ENCODE peak calls at places on chromosomes 16 and 17, in seven cellular contexts. C is AG09309; R is COR-L47; E is OCI-LY7; L is A172; B is ACHN; H is activated naive CD8-positive, alpha-beta T cell treated with anti-CD3 and anti-CD28 coated beads, Interleukin-2, amount 50 U/mL, for 24 hours. F is an unnamed sample.

GRCh38 chr17:5560361-5560988 is 23.8 kb downstream of the NLRP1 start:
- DNase-seq in L (no peak), R (no peak), E (no peak), C (no peak), H (no peak), B (no peak), F (no peak)

GRCh38 chr17:4187076-4187475 is 44.1 kb downstream of the CYB5D2 start:
- DNase-seq in R (no peak), B (no peak), E (no peak), C (no peak), H (no peak), L (no peak), F (no peak)

GRCh38 chr16:2736476-2737237 is 15.8 kb upstream of the SRRM2 start:
- DNase-seq in C (no peak), R (no peak), L (no peak), H (no peak), E (no peak), B (no peak), F (no peak)

GRCh38 chr16:85768225-85768624 is 17.3 kb upstream of the C16orf74 start:
- DNase-seq in B (no peak), R (no peak), H (no peak), C (no peak), E (no peak), L (peak), F (no peak)

GRCh38 chr17:12619444-12620199 is 46.1 kb upstream of the MYOCD start:
- DNase-seq in R (no peak), H (no peak), C (no peak), L (no peak), B (no peak), E (no peak), F (no peak)

GRCh38 chr16:4333308-4333638 is 17.4 kb downstream of the GLIS2 start:
- DNase-seq in R (no peak), C (no peak), H (no peak), E (no peak), B (no peak), L (no peak), F (no peak)

GRCh38 chr17:80195671-80196529 is 24.2 kb downstream of the SGSH start:
- DNase-seq in C (no peak), B (no peak), H (peak), E (peak), R (no peak), L (no peak), F (no peak)

GRCh38 chr16:17281052-17281451 is 189.7 kb downstream of the XYLT1 start:
- DNase-seq in L (no peak), R (no peak), H (no peak), C (no peak), E (no peak), B (no peak), F (no peak)

GRCh38 chr16:64083428-64084129 is 1038.3 kb downstream of the CDH11 start:
- DNase-seq in C (no peak), H (no peak), E (no peak), B (no peak), R (no peak), L (no peak), F (no peak)

GRCh38 chr16:49491736-49492089 is 118.1 kb downstream of the C16orf78 start:
- DNase-seq in L (no peak), B (peak), R (no peak), C (no peak), E (no peak), H (no peak), F (no peak)

GRCh38 chr17:47830396-47830907 is 889 bp downstream of the MRPL10 start:
- DNase-seq in H (no peak), L (no peak), E (no peak), R (no peak), C (no peak), B (no peak), F (no peak)

GRCh38 chr17:77432791-77433190 is 292.0 kb downstream of the SEC14L1 start:
- DNase-seq in H (no peak), C (no peak), E (no peak), L (no peak), B (no peak), R (no peak), F (no peak)

GRCh38 chr17:40779181-40779909 is 3.0 kb downstream of the KRT27 start:
- DNase-seq in E (no peak), R (no peak), L (no peak), C (no peak), H (peak), B (no peak), F (no peak)

GRCh38 chr16:27080870-27081269 is 14.1 kb downstream of the C16orf82 start:
- DNase-seq in L (no peak), H (no peak), R (no peak), E (peak), B (peak), C (no peak), F (no peak)

GRCh38 chr17:65155622-65156021 is 18.5 kb downstream of the RGS9 start:
- DNase-seq in B (no peak), H (no peak), L (no peak), E (peak), C (no peak), R (no peak), F (no peak)

GRCh38 chr16:48076455-48077012 is 79.3 kb downstream of the ABCC12 start:
- DNase-seq in L (no peak), H (no peak), C (no peak), R (no peak), E (no peak), B (no peak), F (no peak)

GRCh38 chr16:14284930-14285541 is 213.9 kb downstream of the MRTFB start:
- DNase-seq in E (peak), R (peak), L (no peak), H (no peak), C (peak), B (peak), F (no peak)

GRCh38 chr17:44878627-44879221 is 20.5 kb downstream of the EFTUD2 start:
- DNase-seq in R (peak), L (peak), C (no peak), E (peak), B (peak), H (no peak), F (no peak)

GRCh38 chr16:72967941-72968340 is 80.0 kb downstream of the ZFHX3 start:
- DNase-seq in C (no peak), L (no peak), H (no peak), R (no peak), B (no peak), E (no peak), F (no peak)

GRCh38 chr17:39834017-39834416 is 30.1 kb downstream of the IKZF3 start:
- DNase-seq in E (no peak), B (no peak), C (no peak), H (no peak), L (no peak), R (no peak), F (no peak)

GRCh38 chr17:15441315-15441714 is 26.1 kb downstream of the CDRT4 start:
- DNase-seq in C (no peak), L (peak), R (no peak), E (no peak), B (no peak), H (no peak), F (no peak)

GRCh38 chr16:4675864-4676786 is 17.2 kb upstream of the NUDT16L1 start:
- DNase-seq in R (no peak), L (no peak), H (peak), E (no peak), B (no peak), C (no peak), F (no peak)

GRCh38 chr17:81412490-81413093 is 17.3 kb downstream of the BAHCC1 start:
- DNase-seq in H (peak), L (peak), R (no peak), C (no peak), E (no peak), B (no peak), F (no peak)

GRCh38 chr16:72858611-72859493 is 189.1 kb downstream of the ZFHX3 start:
- DNase-seq in R (no peak), H (no peak), B (no peak), E (no peak), L (no peak), C (no peak), F (no peak)

GRCh38 chr16:1310832-1311200 is 1.4 kb downstream of the UBE2I start:
- DNase-seq in E (peak), R (no peak), B (peak), H (peak), C (no peak), L (no peak), F (no peak)

GRCh38 chr17:57086069-57086930 is 1.3 kb downstream of the AKAP1 start:
- DNase-seq in L (peak), H (peak), B (peak), R (peak), E (peak), C (no peak), F (no peak)

GRCh38 chr17:30720013-30720471 is 104.5 kb downstream of the CRLF3 start:
- DNase-seq in H (no peak), C (no peak), E (no peak), R (no peak), L (no peak), B (no peak), F (no peak)

GRCh38 chr17:68155692-68156091 is 92.2 kb upstream of the AMZ2 start:
- DNase-seq in R (no peak), L (no peak), C (no peak), E (no peak), H (no peak), B (no peak), F (no peak)

GRCh38 chr17:8287651-8288335 is 677 bp upstream of the RANGRF start:
- DNase-seq in E (no peak), B (no peak), R (no peak), H (no peak), C (no peak), L (no peak), F (no peak)

GRCh38 chr16:9518054-9518453 is 426.6 kb downstream of the HAPSTR1 start:
- DNase-seq in L (no peak), E (no peak), B (no peak), R (no peak), H (no peak), C (no peak), F (no peak)

GRCh38 chr16:28140788-28141618 is 70.8 kb downstream of the XPO6 start:
- DNase-seq in L (no peak), E (peak), C (no peak), B (no peak), H (peak), R (no peak), F (no peak)

GRCh38 chr17:6948562-6948961 is 47.3 kb upstream of the ALOX12 start:
- DNase-seq in C (no peak), E (no peak), R (no peak), L (peak), H (peak), B (no peak), F (no peak)

GRCh38 chr17:66422181-66422580 is 119.8 kb downstream of the PRKCA start:
- DNase-seq in E (no peak), C (no peak), R (no peak), L (no peak), H (no peak), B (peak), F (no peak)

GRCh38 chr16:72481419-72481818 is 309.5 kb upstream of the PMFBP1 start:
- DNase-seq in R (no peak), C (no peak), B (no peak), H (no peak), L (peak), E (no peak), F (no peak)

GRCh38 chr17:58249270-58250133 is 11.1 kb downstream of the LPO start:
- DNase-seq in R (peak), C (no peak), E (peak), L (peak), H (peak), B (peak), F (peak)

F was measured in HFF-Myc.